ENCODE peak calls at places on chromosomes 3 and 15, in nine cellular contexts. One of them, this sample, is unnamed. For H3K36me3, the result is how much of the 10 kb centered on the place peaks cover.

GRCh38 chr3:72288955-72289707 is 504.2 kb upstream of the PROK2 start:
- DNase-seq in sigmoid colon: peak
- DNase-seq in K562: peak
- DNase-seq in adrenal gland: no peak
- DNase-seq in right lobe of liver: no peak
- DNase-seq in endothelial cell of umbilical vein: peak
- DNase-seq in transverse colon: no peak
- DNase-seq in suprapubic skin: no peak
- DNase-seq in stomach: peak
- DNase-seq in this sample: no peak

GRCh38 chr15:57251941-57252340 is 124.4 kb upstream of the CGNL1 start:
- DNase-seq in sigmoid colon: no peak
- DNase-seq in K562: no peak
- DNase-seq in adrenal gland: no peak
- DNase-seq in right lobe of liver: no peak
- DNase-seq in endothelial cell of umbilical vein: no peak
- DNase-seq in transverse colon: no peak
- DNase-seq in suprapubic skin: no peak
- DNase-seq in stomach: no peak
- DNase-seq in this sample: no peak

GRCh38 chr3:155323063-155323666 is 29.7 kb upstream of the STRIT1 start:
- DNase-seq in sigmoid colon: no peak
- DNase-seq in K562: peak
- DNase-seq in adrenal gland: peak
- DNase-seq in right lobe of liver: no peak
- DNase-seq in endothelial cell of umbilical vein: peak
- DNase-seq in transverse colon: peak
- DNase-seq in suprapubic skin: no peak
- DNase-seq in stomach: no peak
- DNase-seq in this sample: no peak

GRCh38 chr15:30990036-30990435 is 1.4 kb downstream of the MTMR10 start:
- DNase-seq in sigmoid colon: no peak
- DNase-seq in K562: no peak
- DNase-seq in adrenal gland: no peak
- DNase-seq in right lobe of liver: no peak
- DNase-seq in endothelial cell of umbilical vein: peak
- DNase-seq in transverse colon: no peak
- DNase-seq in suprapubic skin: no peak
- DNase-seq in stomach: no peak
- DNase-seq in this sample: no peak

GRCh38 chr3:68997887-68998286 is 15.6 kb downstream of the EOGT start:
- DNase-seq in sigmoid colon: no peak
- DNase-seq in K562: no peak
- DNase-seq in adrenal gland: no peak
- DNase-seq in right lobe of liver: no peak
- DNase-seq in endothelial cell of umbilical vein: no peak
- DNase-seq in transverse colon: no peak
- DNase-seq in suprapubic skin: no peak
- DNase-seq in stomach: no peak
- DNase-seq in this sample: no peak

GRCh38 chr3:154851644-154852043 is 228.5 kb upstream of the MME start:
- DNase-seq in sigmoid colon: no peak
- DNase-seq in K562: no peak
- DNase-seq in adrenal gland: no peak
- DNase-seq in right lobe of liver: no peak
- DNase-seq in endothelial cell of umbilical vein: no peak
- DNase-seq in transverse colon: no peak
- DNase-seq in suprapubic skin: no peak
- DNase-seq in stomach: peak
- DNase-seq in this sample: no peak

GRCh38 chr3:71416868-71417267 is 166.7 kb downstream of the FOXP1 start:
- DNase-seq in sigmoid colon: no peak
- DNase-seq in K562: peak
- DNase-seq in adrenal gland: no peak
- DNase-seq in right lobe of liver: no peak
- DNase-seq in endothelial cell of umbilical vein: no peak
- DNase-seq in transverse colon: no peak
- DNase-seq in suprapubic skin: no peak
- DNase-seq in stomach: no peak
- DNase-seq in this sample: no peak

GRCh38 chr15:28900041-28900891 is 14.5 kb downstream of the APBA2 start:
- DNase-seq in sigmoid colon: no peak
- DNase-seq in K562: no peak
- DNase-seq in adrenal gland: no peak
- DNase-seq in right lobe of liver: no peak
- DNase-seq in endothelial cell of umbilical vein: no peak
- DNase-seq in transverse colon: no peak
- DNase-seq in suprapubic skin: no peak
- DNase-seq in stomach: no peak
- DNase-seq in this sample: no peak

GRCh38 chr15:55742498-55742926 is 440 bp downstream of the PRTG start:
- DNase-seq in sigmoid colon: peak
- DNase-seq in K562: no peak
- DNase-seq in adrenal gland: no peak
- DNase-seq in right lobe of liver: peak
- DNase-seq in endothelial cell of umbilical vein: peak
- DNase-seq in transverse colon: peak
- DNase-seq in suprapubic skin: no peak
- DNase-seq in stomach: no peak
- DNase-seq in this sample: peak

GRCh38 chr3:13018039-13018431 is 55.2 kb downstream of the IQSEC1 start:
- DNase-seq in sigmoid colon: peak
- DNase-seq in K562: no peak
- DNase-seq in adrenal gland: peak
- DNase-seq in right lobe of liver: no peak
- DNase-seq in endothelial cell of umbilical vein: no peak
- DNase-seq in transverse colon: peak
- DNase-seq in suprapubic skin: no peak
- DNase-seq in stomach: no peak
- DNase-seq in this sample: no peak

GRCh38 chr15:46127361-46127874 is 492.6 kb downstream of the SQOR start:
- DNase-seq in sigmoid colon: no peak
- DNase-seq in K562: no peak
- DNase-seq in adrenal gland: no peak
- DNase-seq in right lobe of liver: no peak
- DNase-seq in endothelial cell of umbilical vein: no peak
- DNase-seq in transverse colon: no peak
- DNase-seq in suprapubic skin: no peak
- DNase-seq in stomach: no peak
- DNase-seq in this sample: no peak

GRCh38 chr3:65967376-65967775 is 71.3 kb downstream of the MAGI1 start:
- DNase-seq in sigmoid colon: no peak
- DNase-seq in K562: no peak
- DNase-seq in adrenal gland: no peak
- DNase-seq in right lobe of liver: no peak
- DNase-seq in endothelial cell of umbilical vein: no peak
- DNase-seq in transverse colon: no peak
- DNase-seq in suprapubic skin: no peak
- DNase-seq in stomach: no peak
- DNase-seq in this sample: no peak

GRCh38 chr3:2659896-2660295 is 450.3 kb downstream of the IL5RA start:
- DNase-seq in sigmoid colon: no peak
- DNase-seq in K562: no peak
- DNase-seq in adrenal gland: no peak
- DNase-seq in right lobe of liver: no peak
- DNase-seq in endothelial cell of umbilical vein: no peak
- DNase-seq in transverse colon: no peak
- DNase-seq in suprapubic skin: no peak
- DNase-seq in stomach: no peak
- DNase-seq in this sample: no peak

GRCh38 chr15:40050788-40051615 is 12.0 kb upstream of the SRP14 start:
- DNase-seq in sigmoid colon: peak
- DNase-seq in K562: no peak
- DNase-seq in adrenal gland: no peak
- DNase-seq in right lobe of liver: no peak
- DNase-seq in endothelial cell of umbilical vein: no peak
- DNase-seq in transverse colon: no peak
- DNase-seq in suprapubic skin: no peak
- DNase-seq in stomach: no peak
- DNase-seq in this sample: peak

GRCh38 chr3:172868565-172869172 is 118.1 kb downstream of the ECT2 start:
- DNase-seq in sigmoid colon: no peak
- DNase-seq in K562: no peak
- DNase-seq in adrenal gland: no peak
- DNase-seq in right lobe of liver: no peak
- DNase-seq in endothelial cell of umbilical vein: no peak
- DNase-seq in transverse colon: no peak
- DNase-seq in suprapubic skin: no peak
- DNase-seq in stomach: no peak
- DNase-seq in this sample: no peak

GRCh38 chr15:42165081-42165480 is 8.6 kb upstream of the PLA2G4F start:
- DNase-seq in sigmoid colon: no peak
- DNase-seq in K562: no peak
- DNase-seq in adrenal gland: no peak
- DNase-seq in right lobe of liver: no peak
- DNase-seq in endothelial cell of umbilical vein: no peak
- DNase-seq in transverse colon: no peak
- DNase-seq in suprapubic skin: no peak
- DNase-seq in stomach: no peak
- DNase-seq in this sample: no peak

GRCh38 chr3:134381836-134382442 is 7.7 kb upstream of the AMOTL2 start:
- DNase-seq in sigmoid colon: peak
- DNase-seq in K562: no peak
- DNase-seq in adrenal gland: no peak
- DNase-seq in right lobe of liver: no peak
- DNase-seq in endothelial cell of umbilical vein: no peak
- DNase-seq in transverse colon: peak
- DNase-seq in suprapubic skin: peak
- DNase-seq in stomach: peak
- DNase-seq in this sample: no peak

GRCh38 chr15:96766387-96766786 is 435.9 kb downstream of the NR2F2 start:
- DNase-seq in sigmoid colon: no peak
- DNase-seq in K562: no peak
- DNase-seq in adrenal gland: no peak
- DNase-seq in right lobe of liver: no peak
- DNase-seq in endothelial cell of umbilical vein: no peak
- DNase-seq in transverse colon: no peak
- DNase-seq in suprapubic skin: no peak
- DNase-seq in stomach: no peak
- DNase-seq in this sample: no peak

GRCh38 chr3:141049681-141050080 is 1.5 kb upstream of the SPSB4 start:
- DNase-seq in sigmoid colon: no peak
- DNase-seq in K562: peak
- DNase-seq in adrenal gland: no peak
- DNase-seq in right lobe of liver: no peak
- DNase-seq in endothelial cell of umbilical vein: no peak
- DNase-seq in transverse colon: no peak
- DNase-seq in suprapubic skin: no peak
- DNase-seq in stomach: no peak
- DNase-seq in this sample: peak

GRCh38 chr3:112132554-112132953 is 494 bp downstream of the GCSAM start:
- DNase-seq in sigmoid colon: no peak
- DNase-seq in K562: no peak
- DNase-seq in adrenal gland: no peak
- DNase-seq in right lobe of liver: no peak
- DNase-seq in endothelial cell of umbilical vein: no peak
- DNase-seq in transverse colon: no peak
- DNase-seq in suprapubic skin: no peak
- DNase-seq in stomach: no peak
- DNase-seq in this sample: no peak

GRCh38 chr3:112132088-112132487 is 960 bp downstream of the GCSAM start:
- DNase-seq in sigmoid colon: no peak
- DNase-seq in K562: no peak
- DNase-seq in adrenal gland: no peak
- DNase-seq in right lobe of liver: no peak
- DNase-seq in endothelial cell of umbilical vein: no peak
- DNase-seq in transverse colon: no peak
- DNase-seq in suprapubic skin: no peak
- DNase-seq in stomach: no peak
- DNase-seq in this sample: no peak

GRCh38 chr3:112134335-112135124 is 1.5 kb upstream of the GCSAM start:
- DNase-seq in sigmoid colon: no peak
- DNase-seq in K562: no peak
- DNase-seq in adrenal gland: no peak
- DNase-seq in right lobe of liver: no peak
- DNase-seq in endothelial cell of umbilical vein: no peak
- DNase-seq in transverse colon: no peak
- DNase-seq in suprapubic skin: no peak
- DNase-seq in stomach: no peak
- DNase-seq in this sample: no peak

GRCh38 chr3:112132975-112133448 is at the start of gene GCSAM:
- DNase-seq in sigmoid colon: peak
- DNase-seq in K562: no peak
- DNase-seq in adrenal gland: peak
- DNase-seq in right lobe of liver: peak
- DNase-seq in endothelial cell of umbilical vein: no peak
- DNase-seq in transverse colon: peak
- DNase-seq in suprapubic skin: no peak
- DNase-seq in stomach: no peak
- DNase-seq in this sample: no peak

GRCh38 chr3:112133606-112134334 is 722 bp upstream of the GCSAM start:
- DNase-seq in sigmoid colon: no peak
- DNase-seq in K562: no peak
- DNase-seq in adrenal gland: no peak
- DNase-seq in right lobe of liver: no peak
- DNase-seq in endothelial cell of umbilical vein: no peak
- DNase-seq in transverse colon: no peak
- DNase-seq in suprapubic skin: no peak
- DNase-seq in stomach: no peak
- DNase-seq in this sample: no peak
- TF ChIP-seq POLR2A in sigmoid colon: no peak
- TF ChIP-seq POLR2A in K562: no peak
- TF ChIP-seq POLR2A in adrenal gland: no peak
- TF ChIP-seq POLR2A in right lobe of liver: no peak
- TF ChIP-seq POLR2A in endothelial cell of umbilical vein: no peak
- TF ChIP-seq POLR2A in transverse colon: no peak
- TF ChIP-seq POLR2A in suprapubic skin: no peak
- TF ChIP-seq POLR2A in stomach: no peak
- TF ChIP-seq POLR2A in this sample: no peak

GRCh38 chr15:84608707-84609284 is 8.0 kb downstream of the ZSCAN2 start:
- DNase-seq in sigmoid colon: peak
- DNase-seq in K562: no peak
- DNase-seq in adrenal gland: no peak
- DNase-seq in right lobe of liver: no peak
- DNase-seq in endothelial cell of umbilical vein: no peak
- DNase-seq in transverse colon: no peak
- DNase-seq in suprapubic skin: no peak
- DNase-seq in stomach: no peak
- DNase-seq in this sample: no peak
- H3K36me3 ChIP-seq in sigmoid colon: under half
- H3K36me3 ChIP-seq in K562: under half
- H3K36me3 ChIP-seq in adrenal gland: under half
- H3K36me3 ChIP-seq in right lobe of liver: under half
- H3K36me3 ChIP-seq in endothelial cell of umbilical vein: under half
- H3K36me3 ChIP-seq in transverse colon: under half
- H3K36me3 ChIP-seq in suprapubic skin: under half
- H3K36me3 ChIP-seq in stomach: under half
- H3K36me3 ChIP-seq in this sample: under half

GRCh38 chr3:196988241-196989029 is 19.8 kb upstream of the PIGZ start:
- DNase-seq in sigmoid colon: peak
- DNase-seq in K562: peak
- DNase-seq in adrenal gland: no peak
- DNase-seq in right lobe of liver: no peak
- DNase-seq in endothelial cell of umbilical vein: no peak
- DNase-seq in transverse colon: peak
- DNase-seq in suprapubic skin: peak
- DNase-seq in stomach: no peak
- DNase-seq in this sample: no peak
- TF ChIP-seq POLR2A in sigmoid colon: no peak
- TF ChIP-seq POLR2A in K562: no peak
- TF ChIP-seq POLR2A in adrenal gland: no peak
- TF ChIP-seq POLR2A in right lobe of liver: no peak
- TF ChIP-seq POLR2A in endothelial cell of umbilical vein: no peak
- TF ChIP-seq POLR2A in transverse colon: no peak
- TF ChIP-seq POLR2A in suprapubic skin: no peak
- TF ChIP-seq POLR2A in stomach: no peak
- TF ChIP-seq POLR2A in this sample: no peak

GRCh38 chr15:26551473-26551872 is 221.4 kb downstream of the GABRB3 start:
- DNase-seq in sigmoid colon: no peak
- DNase-seq in K562: no peak
- DNase-seq in adrenal gland: no peak
- DNase-seq in right lobe of liver: no peak
- DNase-seq in endothelial cell of umbilical vein: no peak
- DNase-seq in transverse colon: no peak
- DNase-seq in suprapubic skin: no peak
- DNase-seq in stomach: no peak
- DNase-seq in this sample: no peak
- H3K36me3 ChIP-seq in sigmoid colon: under half
- H3K36me3 ChIP-seq in K562: under half
- H3K36me3 ChIP-seq in adrenal gland: under half
- H3K36me3 ChIP-seq in right lobe of liver: under half
- H3K36me3 ChIP-seq in endothelial cell of umbilical vein: under half
- H3K36me3 ChIP-seq in transverse colon: under half
- H3K36me3 ChIP-seq in suprapubic skin: under half
- H3K36me3 ChIP-seq in stomach: under half
- H3K36me3 ChIP-seq in this sample: under half

This sample was measured in esophagus muscularis mucosa.